ENCODE peak calls at places on chromosome 3, in seven cellular contexts. M is neural progenitor cell, A is coronary artery, I is GM06990, X is H1, F is cardiac muscle cell, O is WERI-Rb-1. Y is an unnamed sample.

GRCh38 chr3:181717505-181717904 is 5.8 kb downstream of the SOX2 start:
- DNase-seq in X (no peak), F (no peak), O (no peak), I (no peak), A (no peak), M (no peak), Y (no peak)

GRCh38 chr3:179666436-179667035 is 13.7 kb downstream of the USP13 start:
- DNase-seq in M (peak), X (peak), I (no peak), F (peak), A (no peak), O (peak), Y (no peak)

GRCh38 chr3:129558076-129558771 is 15.2 kb downstream of the H1-8 start:
- DNase-seq in F (no peak), M (no peak), O (no peak), A (no peak), I (no peak), X (no peak), Y (no peak)

GRCh38 chr3:101850327-101851048 is 1.2 kb downstream of the NFKBIZ start:
- DNase-seq in O (no peak), F (no peak), A (no peak), M (peak), I (peak), X (no peak), Y (peak)

GRCh38 chr3:119542168-119542767 is 17.1 kb downstream of the CD80 start:
- DNase-seq in O (no peak), I (no peak), X (no peak), A (no peak), F (no peak), M (no peak), Y (no peak)

GRCh38 chr3:186888569-186888968 is 41.8 kb upstream of the ST6GAL1 start:
- DNase-seq in I (no peak), A (no peak), X (no peak), O (no peak), F (peak), M (peak), Y (no peak)

GRCh38 chr3:65963787-65964707 is 74.7 kb downstream of the MAGI1 start:
- DNase-seq in A (no peak), M (no peak), X (no peak), I (peak), F (no peak), O (no peak), Y (peak)

GRCh38 chr3:31106204-31106603 is 211.7 kb upstream of the GADL1 start:
- DNase-seq in I (no peak), O (no peak), A (no peak), F (no peak), M (no peak), X (no peak), Y (no peak)

GRCh38 chr3:129618901-129619671 is 12.6 kb upstream of the PLXND1 start:
- DNase-seq in I (no peak), F (no peak), X (no peak), A (no peak), M (no peak), O (peak), Y (no peak)

GRCh38 chr3:140910860-140911259 is 30.8 kb upstream of the SLC25A36 start:
- DNase-seq in X (peak), O (no peak), F (peak), A (no peak), I (no peak), M (peak), Y (no peak)
- TF ChIP-seq CTCF in X (peak), O (no peak), F (peak), A (no peak), I (no peak), M (peak), Y (no peak)

GRCh38 chr3:14144423-14145075 is 19.7 kb downstream of the TMEM43 start:
- DNase-seq in I (peak), F (peak), X (no peak), M (no peak), A (peak), O (no peak), Y (peak)
- H3K4me3 ChIP-seq in I (no peak), F (no peak), X (no peak), M (no peak), A (peak), O (no peak), Y (no peak)

GRCh38 chr3:194640829-194641228 is 7.6 kb upstream of the TMEM44 start:
- DNase-seq in I (no peak), O (peak), A (no peak), X (no peak), M (peak), F (no peak), Y (peak)
- TF ChIP-seq CTCF in I (peak), O (peak), A (no peak), X (peak), M (peak), F (peak), Y (peak)

DNA sequence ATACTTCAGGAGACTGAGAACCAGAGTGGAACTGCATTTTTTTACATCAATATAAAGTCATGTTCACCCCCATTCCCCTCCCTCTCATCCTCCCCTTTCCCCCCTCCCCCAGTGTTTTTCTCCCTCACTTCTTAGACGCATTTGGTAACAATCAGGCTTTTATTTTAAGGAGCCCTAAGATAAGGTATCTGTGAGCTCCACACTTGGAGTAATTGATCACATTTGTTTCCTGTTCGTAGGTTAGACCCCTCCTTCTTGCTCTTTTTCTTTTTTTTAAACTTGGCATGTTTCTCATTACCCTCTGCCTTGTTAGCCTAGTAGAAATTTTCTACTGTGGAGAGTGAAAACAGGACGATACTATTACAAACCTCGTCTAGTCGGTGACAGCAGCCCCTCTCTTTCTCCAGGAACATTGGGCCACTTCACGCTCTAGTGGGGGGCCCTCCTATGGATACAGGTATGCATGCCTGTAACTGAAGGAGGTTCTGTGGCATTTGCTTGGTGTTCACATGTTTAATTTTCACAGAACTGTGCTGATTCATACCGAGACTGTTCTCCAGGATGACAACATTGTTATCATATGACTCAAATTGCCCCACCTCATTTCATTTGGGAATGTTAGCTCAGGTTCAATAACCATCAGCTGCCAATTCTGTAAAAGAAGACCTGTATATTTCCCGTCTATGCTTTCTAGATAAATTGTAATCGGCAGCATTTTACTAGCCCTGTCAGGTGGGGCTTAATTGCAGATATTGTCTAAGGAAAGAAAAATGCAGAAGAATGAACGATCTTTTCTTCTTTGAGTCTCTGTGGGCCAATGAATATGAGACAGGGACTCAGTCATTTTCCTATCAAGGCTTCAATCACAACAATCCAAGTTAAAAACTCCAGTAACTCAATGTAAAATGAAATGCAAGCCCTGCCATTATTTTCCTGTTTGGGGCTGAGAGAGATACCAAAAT is 314.2 kb downstream of the MECOM start:
- DNase-seq in O (no peak), I (no peak), X (no peak), F (no peak), M (no peak), A (no peak), Y (no peak)
- H3K4me3 ChIP-seq in O (no peak), I (no peak), X (no peak), F (no peak), M (no peak), A (no peak), Y (no peak)

DNA sequence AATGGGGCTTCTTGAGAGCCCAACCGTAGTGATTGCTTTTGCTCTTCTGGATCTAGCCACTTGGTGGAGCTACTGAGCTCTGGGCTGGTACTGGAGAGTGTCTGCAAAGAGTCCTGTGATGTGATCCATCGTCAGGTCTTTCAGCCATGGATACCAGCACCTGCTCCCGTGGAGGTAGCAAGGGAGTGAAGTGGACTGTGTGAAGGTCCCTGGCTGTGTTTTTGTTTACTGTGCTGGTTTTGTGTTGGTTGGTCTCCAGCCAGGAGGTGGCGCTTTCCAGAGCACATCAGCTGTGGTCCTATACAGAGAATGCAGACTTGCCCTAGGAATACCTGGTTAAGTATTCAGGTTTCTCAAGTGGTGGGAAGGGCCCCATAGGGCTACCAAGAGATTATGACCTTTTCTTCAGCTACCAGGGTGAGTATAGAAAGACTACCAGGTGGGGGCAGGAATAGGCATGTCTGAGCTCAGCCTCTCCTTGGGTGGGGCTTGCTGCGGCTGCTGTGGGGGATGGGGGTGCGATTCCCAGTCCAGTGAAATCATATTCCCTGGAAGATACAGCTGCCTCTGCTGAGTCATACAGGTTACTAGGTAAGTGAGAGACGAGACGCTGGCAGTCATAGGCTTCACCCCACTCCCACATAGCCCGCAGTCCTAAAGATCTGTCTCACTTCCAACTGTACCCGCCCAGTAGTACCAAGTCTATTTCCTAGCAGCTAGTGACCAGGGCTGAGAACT is 733.7 kb downstream of the ZNF385D start:
- DNase-seq in O (peak), M (peak), F (no peak), I (no peak), X (peak), A (no peak), Y (peak)
- TF ChIP-seq CTCF in O (peak), M (peak), F (peak), I (peak), X (peak), A (no peak), Y (peak)